ENCODE peak calls at places on chromosomes 11 and 22, in four cellular contexts. S is WTC11, U is endothelial cell of umbilical vein, V is spleen. L is an unnamed sample.

GRCh38 chr22:28815729-28816128 is 15.4 kb upstream of the XBP1 start:
- DNase-seq in S (no peak), U (no peak), V (peak; percentile 25), L (no peak)

GRCh38 chr11:1650034-1650917 is 20.7 kb downstream of the KRTAP5-5 start:
- DNase-seq in S (no peak), U (no peak), V (peak; percentile 59), L (no peak)

GRCh38 chr22:36757608-36758220 is 18.2 kb downstream of the IFT27 start:
- DNase-seq in S (peak; percentile 93), U (peak; percentile 53), V (peak; percentile 94), L (peak; percentile 32)

GRCh38 chr22:30884211-30885000 is 84.2 kb downstream of the MORC2 start:
- DNase-seq in S (no peak), U (no peak), V (peak; percentile 57), L (no peak)

GRCh38 chr11:119525855-119526196 is 102.9 kb upstream of the THY1 start:
- DNase-seq in S (no peak), U (no peak), V (peak; percentile 25), L (no peak)

GRCh38 chr22:44682556-44683168 is 19.3 kb upstream of the PRR5 start:
- DNase-seq in S (no peak), U (no peak), V (no peak), L (no peak)

GRCh38 chr11:3709977-3710376 is 38.8 kb upstream of the CHRNA10 start:
- DNase-seq in S (no peak), U (no peak), V (no peak), L (no peak)

GRCh38 chr11:31763296-31763695 is 47.8 kb downstream of the PAX6 start:
- DNase-seq in S (no peak), U (no peak), V (no peak), L (no peak)

GRCh38 chr11:19952101-19952605 is 208.1 kb downstream of the DBX1 start:
- DNase-seq in S (no peak), U (peak; percentile 90), V (no peak), L (no peak)

GRCh38 chr11:3109434-3109833 is 52.2 kb upstream of the CARS1 start:
- DNase-seq in S (peak; percentile 6), U (no peak), V (peak; percentile 51), L (no peak)

GRCh38 chr11:134905513-134905912 is 493.5 kb upstream of the B3GAT1 start:
- DNase-seq in S (no peak), U (no peak), V (no peak), L (no peak)

GRCh38 chr11:47723041-47723440 is 7.9 kb upstream of the AGBL2 start:
- DNase-seq in S (no peak), U (no peak), V (no peak), L (no peak)

GRCh38 chr11:128666397-128666796 is 27.5 kb upstream of the FLI1 start:
- DNase-seq in S (no peak), U (no peak), V (no peak), L (no peak)

GRCh38 chr22:45512363-45512762 is 9.7 kb downstream of the FBLN1 start:
- DNase-seq in S (no peak), U (no peak), V (no peak), L (no peak)

GRCh38 chr11:117180661-117181585 is 2.4 kb downstream of the SIDT2 start:
- DNase-seq in S (peak; percentile 91), U (peak; percentile 65), V (peak; percentile 91), L (peak; percentile 40)

GRCh38 chr11:15663778-15664218 is 549.1 kb downstream of the INSC start:
- DNase-seq in S (peak; percentile 62), U (no peak), V (no peak), L (no peak)

GRCh38 chr22:30605449-30606110 is 1.4 kb upstream of the TCN2 start:
- DNase-seq in S (peak; percentile 59), U (peak; percentile 66), V (no peak), L (no peak)

GRCh38 chr22:20646906-20647305 is 127.0 kb upstream of the SERPIND1 start:
- DNase-seq in S (no peak), U (no peak), V (no peak), L (no peak)

GRCh38 chr11:76672431-76673163 is 2.0 kb upstream of the LRRC32 start:
- DNase-seq in S (no peak), U (no peak), V (peak; percentile 94), L (no peak)

GRCh38 chr11:76671236-76671590 is 666 bp upstream of the LRRC32 start:
- DNase-seq in S (no peak), U (no peak), V (no peak), L (no peak)

GRCh38 chr11:76669901-76670474 is 559 bp downstream of the LRRC32 start:
- DNase-seq in S (no peak), U (peak; percentile 77), V (peak; percentile 68), L (no peak)

GRCh38 chr11:76671626-76672309 is 1.2 kb upstream of the LRRC32 start:
- DNase-seq in S (no peak), U (no peak), V (peak; percentile 64), L (no peak)

GRCh38 chr11:76670475-76671235 is at the start of gene LRRC32:
- DNase-seq in S (peak; percentile 57), U (peak; percentile 82), V (peak; percentile 89), L (no peak)
- TF ChIP-seq CTCF in S (no peak), U (no peak), V (no peak), L (no peak)

DNA sequence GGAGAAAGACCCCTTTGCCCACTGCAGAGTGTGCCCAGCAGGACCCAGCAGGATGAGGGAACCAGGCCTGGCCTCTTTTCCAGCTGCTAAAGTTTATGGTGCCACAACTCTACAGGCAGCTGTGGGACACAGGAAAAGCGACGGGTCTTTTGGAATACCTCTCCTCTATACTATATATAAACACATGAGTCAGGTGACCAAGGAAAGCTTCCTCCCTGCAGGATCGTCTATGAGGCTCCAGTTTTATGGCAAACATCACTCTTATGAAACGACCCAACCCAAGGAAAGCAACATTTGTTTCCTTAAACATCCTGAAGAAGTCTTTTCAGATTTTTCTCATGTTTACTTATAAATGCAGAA is 102.8 kb upstream of the AKIP1 start:
- DNase-seq in S (no peak), U (no peak), V (no peak), L (no peak)
- TF ChIP-seq CTCF in S (no peak), U (no peak), V (no peak), L (no peak)

GRCh38 chr11:89437317-89437716 is 53.9 kb downstream of the NOX4 start:
- DNase-seq in S (no peak), U (no peak), V (no peak), L (no peak)
- TF ChIP-seq CTCF in S (no peak), U (no peak), V (no peak), L (no peak)

DNA sequence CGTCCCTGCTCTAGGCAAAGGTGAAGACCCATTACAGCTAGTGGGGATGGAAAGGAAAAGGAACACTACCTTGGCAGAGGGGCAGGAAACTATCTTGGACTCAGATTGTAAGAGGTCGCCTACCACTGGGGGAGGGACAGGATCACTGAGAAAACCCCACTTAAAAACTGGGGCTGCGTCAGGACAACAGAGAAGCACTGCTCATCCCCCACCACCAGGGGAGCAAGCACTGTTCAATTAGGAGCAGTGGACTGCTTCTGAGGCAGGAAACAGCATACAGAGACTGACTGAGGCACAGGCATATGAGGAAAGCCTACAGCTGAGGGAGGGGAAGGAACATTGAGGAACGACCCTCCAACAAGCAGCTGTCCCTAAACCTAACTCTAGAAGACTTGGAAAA is 20.8 kb upstream of the DLAT start:
- DNase-seq in S (peak; percentile 55), U (no peak), V (no peak), L (no peak)
- TF ChIP-seq CTCF in S (peak; percentile 23), U (peak; percentile 23), V (peak; percentile 52), L (peak; percentile 48)

DNA sequence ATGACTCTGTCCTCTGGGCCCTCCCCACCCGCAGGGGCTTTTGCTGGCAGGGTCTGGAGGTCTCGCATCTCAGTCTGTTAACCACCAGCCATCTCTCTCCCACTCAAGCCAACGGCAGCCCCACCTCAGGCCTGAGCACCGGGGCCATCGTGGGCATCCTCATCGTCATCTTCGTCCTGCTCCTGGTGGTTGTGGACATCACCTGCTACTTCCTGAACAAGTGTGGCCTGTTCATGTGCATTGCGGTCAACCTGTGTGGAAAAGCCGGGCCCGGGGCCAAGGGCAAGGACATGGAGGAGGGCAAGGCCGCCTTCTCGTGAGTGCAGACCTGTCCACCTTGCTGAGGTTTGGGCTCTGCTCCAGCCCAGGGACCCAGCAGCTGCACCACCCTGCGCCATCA is 44.3 kb upstream of the TTC12 start:
- DNase-seq in S (no peak), U (no peak), V (no peak), L (no peak)
- TF ChIP-seq CTCF in S (no peak), U (no peak), V (no peak), L (no peak)

GRCh38 chr22:26333088-26333800 is 95.8 kb upstream of the ASPHD2 start:
- DNase-seq in S (no peak), U (no peak), V (no peak), L (no peak)

GRCh38 chr22:26327306-26327705 is 101.8 kb upstream of the ASPHD2 start:
- DNase-seq in S (no peak), U (no peak), V (no peak), L (no peak)

GRCh38 chr22:26328221-26328620 is 100.8 kb upstream of the ASPHD2 start:
- DNase-seq in S (no peak), U (no peak), V (no peak), L (no peak)

GRCh38 chr22:26334232-26334631 is 94.8 kb upstream of the ASPHD2 start:
- DNase-seq in S (no peak), U (no peak), V (no peak), L (no peak)

GRCh38 chr22:26330971-26331625 is 98.0 kb upstream of the ASPHD2 start:
- DNase-seq in S (peak; percentile 81), U (peak; percentile 37), V (no peak), L (no peak)
- TF ChIP-seq CTCF in S (peak; percentile 93), U (peak; percentile 84), V (peak; percentile 83), L (peak; percentile 91)

GRCh38 chr11:11987503-11988022 is 20.9 kb downstream of the DKK3 start:
- DNase-seq in S (no peak), U (peak; percentile 78), V (no peak), L (no peak)
- TF ChIP-seq CTCF in S (no peak), U (peak; percentile 36), V (peak; percentile 18), L (peak; percentile 52)

GRCh38 chr11:69037074-69037473 is 11.7 kb upstream of the TPCN2 start:
- DNase-seq in S (no peak), U (no peak), V (no peak), L (no peak)
- TF ChIP-seq CTCF in S (no peak), U (no peak), V (no peak), L (no peak)

DNA sequence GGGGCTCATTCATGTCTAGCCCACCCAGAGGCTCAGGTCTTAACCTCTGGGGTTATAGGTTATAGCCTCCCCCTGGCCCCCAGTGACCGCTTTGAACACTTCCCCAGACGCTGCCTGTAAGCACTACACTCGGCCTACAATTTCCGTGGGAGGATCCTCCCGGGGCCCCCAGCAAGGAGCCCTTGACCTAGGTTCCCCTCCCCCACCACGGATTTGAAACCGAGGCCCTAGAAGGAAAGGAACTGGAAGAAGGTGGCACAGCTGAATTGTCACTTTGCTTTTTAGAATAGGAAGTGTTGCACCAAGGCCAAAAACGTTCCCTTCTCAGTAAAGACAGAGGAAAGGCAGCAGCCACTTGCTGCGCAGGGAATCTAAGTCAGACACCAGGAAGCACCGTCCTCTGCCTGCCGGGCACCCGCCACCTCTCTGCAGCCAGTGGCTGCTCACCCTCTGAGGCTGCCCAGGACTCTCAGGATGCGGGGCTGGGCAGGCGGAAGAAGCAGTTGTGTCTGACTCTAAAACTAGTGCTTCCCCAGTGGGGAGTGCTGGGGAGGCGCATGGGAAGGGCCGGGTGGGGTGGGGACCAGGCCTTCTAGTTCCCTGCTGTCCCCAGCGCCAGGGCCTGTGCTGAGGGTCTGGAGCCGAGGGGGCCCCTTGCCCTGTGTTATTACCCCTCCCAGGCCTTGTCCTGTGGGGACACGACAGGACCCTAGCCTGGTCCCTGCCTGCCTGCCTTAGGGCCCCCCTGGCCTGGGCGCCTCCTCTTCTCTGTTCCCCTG is 7.9 kb upstream of the FLRT1 start:
- DNase-seq in S (no peak), U (no peak), V (no peak), L (no peak)
- TF ChIP-seq CTCF in S (no peak), U (no peak), V (no peak), L (no peak)